ENCODE peak calls at places on chromosomes 16 and 17, in five cellular contexts. A is adipocyte; M is stimulated activated CD8-positive, alpha-beta memory T cell treated with anti-CD3 and anti-CD28 coated beads, Interleukin-2, amount 100 ng/mL, for 48 hours; C is NCI-H1694; S is nucleus accumbens. Q is an unnamed sample.

GRCh38 chr16:8714143-8714542 is 39.7 kb downstream of the ABAT start:
- DNase-seq in A (no peak), M (no peak), C (no peak), S (peak; percentile 17), Q (no peak)

GRCh38 chr16:77385481-77385880 is 49.4 kb downstream of the ADAMTS18 start:
- DNase-seq in A (no peak), M (no peak), C (no peak), S (no peak), Q (no peak)

GRCh38 chr16:70694088-70694487 is 8.2 kb upstream of the MTSS2 start:
- DNase-seq in A (peak; percentile 74), M (no peak), C (no peak), S (no peak), Q (peak; percentile 89)

GRCh38 chr17:3828151-3828851 is 17.7 kb downstream of the NCBP3 start:
- DNase-seq in A (peak; percentile 33), M (no peak), C (peak; percentile 19), S (no peak), Q (no peak)

GRCh38 chr16:90020260-90020837 is 1.1 kb upstream of the DBNDD1 start:
- DNase-seq in A (no peak), M (no peak), C (no peak), S (no peak), Q (no peak)

GRCh38 chr16:58492066-58492465 is 7.9 kb upstream of the NDRG4 start:
- DNase-seq in A (no peak), M (no peak), C (no peak), S (no peak), Q (no peak)

GRCh38 chr17:9472541-9472940 is 103.1 kb downstream of the STX8 start:
- DNase-seq in A (no peak), M (no peak), C (no peak), S (no peak), Q (peak; percentile 62)

GRCh38 chr16:65540913-65541312 is 419.1 kb upstream of the CDH11 start:
- DNase-seq in A (no peak), M (no peak), C (no peak), S (no peak), Q (no peak)

GRCh38 chr16:50585331-50585776 is 37.2 kb downstream of the NKD1 start:
- DNase-seq in A (no peak), M (no peak), C (no peak), S (peak; percentile 37), Q (peak; percentile 50)

GRCh38 chr16:13959626-13960025 is 39.7 kb downstream of the ERCC4 start:
- DNase-seq in A (no peak), M (no peak), C (no peak), S (no peak), Q (no peak)